ENCODE peak calls at places on chromosomes 12 and 14, in seven cellular contexts. One of them, this sample, is unnamed.

GRCh38 chr12:125193376-125193775 is 128.1 kb downstream of the AACS start:
- DNase-seq in AG10803: no peak
- DNase-seq in activated CD4-positive, alpha-beta T cell treated with anti-CD3 and anti-CD28 coated beads, Interleukin-2, amount 50 U/mL, for 1 hour: no peak
- DNase-seq in CD8-positive, alpha-beta memory T cell: no peak
- DNase-seq in DMS79: no peak
- DNase-seq in GM03348: no peak
- DNase-seq in stimulated activated CD4-positive, alpha-beta T cell treated with anti-CD3 and anti-CD28 coated beads, Interleukin-2, amount 100 ng/mL, for 48 hours: no peak
- DNase-seq in this sample: no peak

GRCh38 chr12:129959889-129960288 is 56.1 kb upstream of the TMEM132D start:
- DNase-seq in AG10803: no peak
- DNase-seq in activated CD4-positive, alpha-beta T cell treated with anti-CD3 and anti-CD28 coated beads, Interleukin-2, amount 50 U/mL, for 1 hour: no peak
- DNase-seq in CD8-positive, alpha-beta memory T cell: no peak
- DNase-seq in DMS79: no peak
- DNase-seq in GM03348: no peak
- DNase-seq in stimulated activated CD4-positive, alpha-beta T cell treated with anti-CD3 and anti-CD28 coated beads, Interleukin-2, amount 100 ng/mL, for 48 hours: no peak
- DNase-seq in this sample: no peak

GRCh38 chr14:50501642-50502041 is 30.7 kb downstream of the MAP4K5 start:
- DNase-seq in AG10803: peak
- DNase-seq in activated CD4-positive, alpha-beta T cell treated with anti-CD3 and anti-CD28 coated beads, Interleukin-2, amount 50 U/mL, for 1 hour: no peak
- DNase-seq in CD8-positive, alpha-beta memory T cell: no peak
- DNase-seq in DMS79: no peak
- DNase-seq in GM03348: peak
- DNase-seq in stimulated activated CD4-positive, alpha-beta T cell treated with anti-CD3 and anti-CD28 coated beads, Interleukin-2, amount 100 ng/mL, for 48 hours: no peak
- DNase-seq in this sample: no peak

GRCh38 chr12:34350092-34351041 is 328.1 kb downstream of the ALG10 start:
- DNase-seq in AG10803: no peak
- DNase-seq in activated CD4-positive, alpha-beta T cell treated with anti-CD3 and anti-CD28 coated beads, Interleukin-2, amount 50 U/mL, for 1 hour: no peak
- DNase-seq in CD8-positive, alpha-beta memory T cell: no peak
- DNase-seq in DMS79: no peak
- DNase-seq in GM03348: no peak
- DNase-seq in stimulated activated CD4-positive, alpha-beta T cell treated with anti-CD3 and anti-CD28 coated beads, Interleukin-2, amount 100 ng/mL, for 48 hours: no peak
- DNase-seq in this sample: no peak

GRCh38 chr14:89616425-89617141 is 199.6 kb upstream of the FOXN3 start:
- DNase-seq in AG10803: peak
- DNase-seq in activated CD4-positive, alpha-beta T cell treated with anti-CD3 and anti-CD28 coated beads, Interleukin-2, amount 50 U/mL, for 1 hour: peak
- DNase-seq in CD8-positive, alpha-beta memory T cell: peak
- DNase-seq in DMS79: no peak
- DNase-seq in GM03348: peak
- DNase-seq in stimulated activated CD4-positive, alpha-beta T cell treated with anti-CD3 and anti-CD28 coated beads, Interleukin-2, amount 100 ng/mL, for 48 hours: no peak
- DNase-seq in this sample: no peak

GRCh38 chr14:52351191-52351560 is 37.1 kb downstream of the PTGER2 start:
- DNase-seq in AG10803: peak
- DNase-seq in activated CD4-positive, alpha-beta T cell treated with anti-CD3 and anti-CD28 coated beads, Interleukin-2, amount 50 U/mL, for 1 hour: no peak
- DNase-seq in CD8-positive, alpha-beta memory T cell: no peak
- DNase-seq in DMS79: no peak
- DNase-seq in GM03348: no peak
- DNase-seq in stimulated activated CD4-positive, alpha-beta T cell treated with anti-CD3 and anti-CD28 coated beads, Interleukin-2, amount 100 ng/mL, for 48 hours: no peak
- DNase-seq in this sample: no peak

GRCh38 chr12:40137252-40137651 is 31.4 kb upstream of the SLC2A13 start:
- DNase-seq in AG10803: peak
- DNase-seq in activated CD4-positive, alpha-beta T cell treated with anti-CD3 and anti-CD28 coated beads, Interleukin-2, amount 50 U/mL, for 1 hour: no peak
- DNase-seq in CD8-positive, alpha-beta memory T cell: no peak
- DNase-seq in DMS79: no peak
- DNase-seq in GM03348: no peak
- DNase-seq in stimulated activated CD4-positive, alpha-beta T cell treated with anti-CD3 and anti-CD28 coated beads, Interleukin-2, amount 100 ng/mL, for 48 hours: no peak
- DNase-seq in this sample: no peak

GRCh38 chr12:46450279-46450748 is 77.7 kb upstream of the SLC38A2 start:
- DNase-seq in AG10803: no peak
- DNase-seq in activated CD4-positive, alpha-beta T cell treated with anti-CD3 and anti-CD28 coated beads, Interleukin-2, amount 50 U/mL, for 1 hour: no peak
- DNase-seq in CD8-positive, alpha-beta memory T cell: no peak
- DNase-seq in DMS79: no peak
- DNase-seq in GM03348: no peak
- DNase-seq in stimulated activated CD4-positive, alpha-beta T cell treated with anti-CD3 and anti-CD28 coated beads, Interleukin-2, amount 100 ng/mL, for 48 hours: no peak
- DNase-seq in this sample: no peak

GRCh38 chr14:96676161-96676560 is 121.0 kb upstream of the VRK1 start:
- DNase-seq in AG10803: no peak
- DNase-seq in activated CD4-positive, alpha-beta T cell treated with anti-CD3 and anti-CD28 coated beads, Interleukin-2, amount 50 U/mL, for 1 hour: no peak
- DNase-seq in CD8-positive, alpha-beta memory T cell: no peak
- DNase-seq in DMS79: no peak
- DNase-seq in GM03348: no peak
- DNase-seq in stimulated activated CD4-positive, alpha-beta T cell treated with anti-CD3 and anti-CD28 coated beads, Interleukin-2, amount 100 ng/mL, for 48 hours: no peak
- DNase-seq in this sample: no peak

This sample was measured in Panc1.